ENCODE peak calls at places on chromosome 5, in four cellular contexts. F, T, D and G are unnamed samples. For H3K4me1, the result is how much of the 10 kb centered on the place peaks cover.

GRCh38 chr5:36744041-36744677 is 132.4 kb upstream of the NIPBL start:
- DNase-seq in D (no peak), F (no peak), T (no peak), G (no peak)

GRCh38 chr5:147479431-147479830 is 30.4 kb downstream of the DPYSL3 start:
- DNase-seq in F (no peak), D (no peak), T (no peak), G (no peak)

GRCh38 chr5:67032921-67033664 is 163.5 kb downstream of the CD180 start:
- DNase-seq in D (no peak), T (no peak), F (no peak), G (no peak)

GRCh38 chr5:154484393-154484944 is 6.4 kb upstream of the HAND1 start:
- DNase-seq in D (no peak), T (no peak), F (no peak), G (no peak)

GRCh38 chr5:99807346-99807745 is 727.8 kb upstream of the FAM174A start:
- DNase-seq in T (no peak), D (no peak), F (no peak), G (no peak)

GRCh38 chr5:67548520-67549262 is 352.1 kb upstream of the CD180 start:
- DNase-seq in D (no peak), T (no peak), F (no peak), G (no peak)

GRCh38 chr5:53555160-53555559 is 5.3 kb upstream of the NDUFS4 start:
- DNase-seq in F (no peak), T (no peak), D (no peak), G (no peak)

GRCh38 chr5:5353681-5354080 is 68.8 kb upstream of the ICE1 start:
- DNase-seq in D (no peak), T (no peak), F (no peak), G (no peak)

GRCh38 chr5:87872986-87873385 is 395.7 kb downstream of the TMEM161B start:
- DNase-seq in T (no peak), F (no peak), D (no peak), G (no peak)

GRCh38 chr5:165397521-165397920 is 1892.1 kb downstream of the MAT2B start:
- DNase-seq in T (no peak), D (no peak), F (no peak), G (no peak)

GRCh38 chr5:91586232-91586631 is 203.1 kb upstream of the ARRDC3 start:
- DNase-seq in F (no peak), T (no peak), D (no peak), G (no peak)

GRCh38 chr5:157290981-157291711 is 25.2 kb downstream of the CYFIP2 start:
- DNase-seq in T (no peak), F (no peak), D (peak), G (no peak)

GRCh38 chr5:66757834-66758396 is 161.7 kb downstream of the MAST4 start:
- DNase-seq in F (no peak), T (no peak), D (no peak), G (no peak)

GRCh38 chr5:15535938-15536337 is 36.0 kb downstream of the FBXL7 start:
- DNase-seq in F (no peak), D (no peak), T (no peak), G (no peak)

GRCh38 chr5:102955463-102955862 is 164.5 kb downstream of the GIN1 start:
- DNase-seq in F (no peak), D (no peak), T (no peak), G (no peak)

GRCh38 chr5:126865299-126865698 is 88.4 kb downstream of the LMNB1 start:
- DNase-seq in T (no peak), F (no peak), D (no peak), G (no peak)

GRCh38 chr5:65742565-65743231 is 20.7 kb downstream of the NLN start:
- DNase-seq in T (no peak), D (peak), F (peak), G (no peak)

GRCh38 chr5:151684690-151685361 is 1.9 kb downstream of the SPARC start:
- DNase-seq in D (peak), F (peak), T (peak), G (no peak)

GRCh38 chr5:14190194-14191164 is 47.3 kb downstream of the TRIO start:
- DNase-seq in T (no peak), F (peak), D (peak), G (no peak)

GRCh38 chr5:133708451-133708850 is 96.1 kb upstream of the FSTL4 start:
- DNase-seq in F (no peak), D (no peak), T (peak), G (no peak)

GRCh38 chr5:95511606-95512005 is 43.2 kb downstream of the SKIC3 start:
- DNase-seq in T (no peak), F (no peak), D (no peak), G (no peak)

GRCh38 chr5:123147128-123147527 is 58.1 kb downstream of the PRDM6 start:
- DNase-seq in T (no peak), F (no peak), D (no peak), G (no peak)

GRCh38 chr5:34756781-34757624 is 82.0 kb upstream of the TTC23L start:
- DNase-seq in T (no peak), D (no peak), F (no peak), G (no peak)

GRCh38 chr5:1834721-1835425 is 33.7 kb downstream of the NDUFS6 start:
- DNase-seq in D (no peak), T (no peak), F (no peak), G (no peak)

GRCh38 chr5:53311661-53312060 is 168.8 kb upstream of the FST start:
- DNase-seq in F (no peak), T (no peak), D (no peak), G (no peak)

GRCh38 chr5:119578937-119579336 is 50.4 kb upstream of the FAM170A start:
- DNase-seq in F (no peak), D (peak), T (no peak), G (no peak)

GRCh38 chr5:2188661-2189060 is 305.9 kb upstream of the IRX4 start:
- DNase-seq in T (no peak), F (no peak), D (no peak), G (peak)

GRCh38 chr5:4199036-4199435 is 603.4 kb downstream of the IRX1 start:
- DNase-seq in F (no peak), T (no peak), D (no peak), G (no peak)

GRCh38 chr5:138504799-138505198 is 38.2 kb downstream of the ETF1 start:
- DNase-seq in D (no peak), F (peak), T (peak), G (peak)

GRCh38 chr5:172771439-172772111 is 580 bp upstream of the DUSP1 start:
- DNase-seq in F (no peak), T (no peak), D (no peak), G (no peak)

GRCh38 chr5:123874600-123875201 is 362.7 kb downstream of the CSNK1G3 start:
- DNase-seq in D (no peak), T (no peak), F (no peak), G (no peak)

GRCh38 chr5:32753051-32753450 is 41.9 kb downstream of the NPR3 start:
- DNase-seq in T (no peak), D (no peak), F (no peak), G (no peak)

GRCh38 chr5:110351451-110351850 is 375.0 kb downstream of the TMEM232 start:
- DNase-seq in F (no peak), D (no peak), T (no peak), G (no peak)

GRCh38 chr5:88689662-88690351 is 193.2 kb downstream of the MEF2C start:
- DNase-seq in T (no peak), D (no peak), F (no peak), G (no peak)

GRCh38 chr5:67253911-67254310 is 57.3 kb upstream of the CD180 start:
- DNase-seq in T (no peak), F (no peak), D (no peak), G (no peak)

GRCh38 chr5:82881571-82882200 is 195.5 kb downstream of the TMEM167A start:
- DNase-seq in D (no peak), T (no peak), F (no peak), G (no peak)

GRCh38 chr5:315488-316209 is 5.9 kb upstream of the AHRR start:
- DNase-seq in T (no peak), D (no peak), F (no peak), G (no peak)

GRCh38 chr5:65927497-65928340 is 1.3 kb downstream of the ERBIN start:
- DNase-seq in F (no peak), D (peak), T (no peak), G (no peak)

GRCh38 chr5:126359884-126360283 is 63.3 kb upstream of the GRAMD2B start:
- DNase-seq in F (no peak), D (no peak), T (no peak), G (no peak)

GRCh38 chr5:90193185-90193822 is 216.3 kb downstream of the CETN3 start:
- DNase-seq in T (no peak), F (no peak), D (no peak), G (no peak)
- H3K4me1 ChIP-seq in T (under half), F (under half), D (under half), G (under half)

GRCh38 chr5:136012041-136012804 is 16.6 kb upstream of the TGFBI start:
- DNase-seq in F (peak), D (peak), T (no peak), G (no peak)
- H3K4me1 ChIP-seq in F (half or more), D (half or more), T (half or more), G (under half)

GRCh38 chr5:10099548-10099947 is 150.1 kb downstream of the ATPSCKMT start:
- DNase-seq in T (no peak), F (no peak), D (no peak), G (no peak)
- H3K4me1 ChIP-seq in T (under half), F (under half), D (under half), G (under half)

GRCh38 chr5:180799194-180799593 is 3.4 kb downstream of the MGAT1 start:
- DNase-seq in D (peak), T (peak), F (no peak), G (no peak)
- H3K4me1 ChIP-seq in D (under half), T (half or more), F (half or more), G (under half)

GRCh38 chr5:62326302-62326701 is 20.3 kb downstream of the KIF2A start:
- DNase-seq in T (no peak), D (no peak), F (no peak), G (no peak)
- H3K4me1 ChIP-seq in T (under half), D (under half), F (under half), G (under half)

GRCh38 chr5:107543868-107544267 is 126.9 kb downstream of the EFNA5 start:
- DNase-seq in T (no peak), D (no peak), F (no peak), G (no peak)
- H3K4me1 ChIP-seq in T (under half), D (half or more), F (under half), G (under half)

GRCh38 chr5:78591227-78591626 is 57.3 kb downstream of the LHFPL2 start:
- DNase-seq in D (peak), F (no peak), T (no peak), G (no peak)
- H3K4me1 ChIP-seq in D (half or more), F (under half), T (half or more), G (under half)

GRCh38 chr5:72159501-72159911 is 52.2 kb downstream of the MAP1B start:
- DNase-seq in F (no peak), T (no peak), D (no peak), G (no peak)
- H3K4me1 ChIP-seq in F (under half), T (under half), D (under half), G (under half)

DNA sequence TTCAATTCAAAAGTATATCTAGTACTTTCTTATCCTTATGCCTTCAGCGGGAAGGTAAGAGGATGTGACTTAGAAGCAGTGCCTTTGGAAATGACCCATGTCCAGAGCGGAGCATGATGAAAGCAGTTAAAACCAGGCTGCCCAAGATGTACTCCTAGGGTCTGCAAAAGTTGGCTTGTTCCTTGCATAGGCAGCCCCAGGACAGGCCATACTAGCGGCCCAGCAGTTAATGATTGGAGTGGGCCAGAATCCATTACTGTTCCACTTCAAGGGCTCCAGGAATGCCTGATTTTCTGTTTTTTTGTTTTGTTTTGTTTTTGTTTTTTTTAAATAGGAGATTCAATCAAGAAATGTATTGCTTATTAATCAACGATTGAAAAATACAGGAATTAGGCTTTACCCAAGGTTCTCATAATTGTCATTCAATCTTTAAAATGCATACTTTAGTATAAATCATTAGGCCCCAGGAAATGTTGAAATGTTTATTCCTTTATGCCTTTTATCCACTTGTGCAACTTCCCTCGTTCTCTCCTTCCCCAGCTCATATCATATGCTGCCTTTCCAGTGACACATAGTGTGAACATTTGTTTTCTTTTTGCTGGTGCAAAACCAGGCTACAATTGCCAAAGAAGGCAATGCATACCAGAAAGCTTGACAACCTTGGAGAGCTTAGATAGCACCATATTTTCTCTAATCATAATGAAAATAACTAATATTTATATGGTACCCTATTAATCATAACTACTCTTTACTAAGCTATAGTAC is 190.8 kb downstream of the ARHGEF28 start:
- DNase-seq in F (no peak), T (no peak), D (no peak), G (no peak)
- H3K4me1 ChIP-seq in F (half or more), T (under half), D (half or more), G (under half)

GRCh38 chr5:139681466-139681865 is 33.3 kb downstream of the CXXC5 start:
- DNase-seq in D (no peak), T (no peak), F (no peak), G (no peak)
- H3K4me1 ChIP-seq in D (under half), T (under half), F (under half), G (under half)